ENCODE peak calls at places on chromosomes 3 and 15, in seven cellular contexts. One of them, this sample, is unnamed.

GRCh38 chr3:50995085-50995824 is 320.5 kb downstream of the DOCK3 start:
- DNase-seq in iris pigment epithelial cell: no peak
- DNase-seq in stimulated activated effector memory CD8-positive, alpha-beta T cell treated with anti-CD3 and anti-CD28 coated beads, Interleukin-12 subunit alpha, Interleukin-12 subunit beta, amount 100 ng/mL, for 72 hours: no peak
- DNase-seq in activated CD4-positive, alpha-beta T cell treated with anti-CD3 and anti-CD28 coated beads, Interleukin-2, amount 10 ng/mL, durations not matched to agents 7 days and 5 days: no peak
- DNase-seq in M059J: no peak
- DNase-seq in left ventricle myocardium inferior: no peak
- DNase-seq in activated T-helper 1 cell treated with anti-CD3 and anti-CD28 coated beads, Interleukin-2, amount 50 U/mL, for 16 hours: no peak
- DNase-seq in this sample: no peak

GRCh38 chr3:71398157-71398836 is 185.2 kb downstream of the FOXP1 start:
- DNase-seq in iris pigment epithelial cell: no peak
- DNase-seq in stimulated activated effector memory CD8-positive, alpha-beta T cell treated with anti-CD3 and anti-CD28 coated beads, Interleukin-12 subunit alpha, Interleukin-12 subunit beta, amount 100 ng/mL, for 72 hours: no peak
- DNase-seq in activated CD4-positive, alpha-beta T cell treated with anti-CD3 and anti-CD28 coated beads, Interleukin-2, amount 10 ng/mL, durations not matched to agents 7 days and 5 days: no peak
- DNase-seq in M059J: no peak
- DNase-seq in left ventricle myocardium inferior: no peak
- DNase-seq in activated T-helper 1 cell treated with anti-CD3 and anti-CD28 coated beads, Interleukin-2, amount 50 U/mL, for 16 hours: no peak
- DNase-seq in this sample: no peak

GRCh38 chr3:27253831-27254230 is 115.4 kb downstream of the NEK10 start:
- DNase-seq in iris pigment epithelial cell: peak
- DNase-seq in stimulated activated effector memory CD8-positive, alpha-beta T cell treated with anti-CD3 and anti-CD28 coated beads, Interleukin-12 subunit alpha, Interleukin-12 subunit beta, amount 100 ng/mL, for 72 hours: peak
- DNase-seq in activated CD4-positive, alpha-beta T cell treated with anti-CD3 and anti-CD28 coated beads, Interleukin-2, amount 10 ng/mL, durations not matched to agents 7 days and 5 days: peak
- DNase-seq in M059J: peak
- DNase-seq in left ventricle myocardium inferior: no peak
- DNase-seq in activated T-helper 1 cell treated with anti-CD3 and anti-CD28 coated beads, Interleukin-2, amount 50 U/mL, for 16 hours: no peak
- DNase-seq in this sample: no peak

GRCh38 chr3:135982922-135983581 is 17.5 kb downstream of the PPP2R3A start:
- DNase-seq in iris pigment epithelial cell: peak
- DNase-seq in stimulated activated effector memory CD8-positive, alpha-beta T cell treated with anti-CD3 and anti-CD28 coated beads, Interleukin-12 subunit alpha, Interleukin-12 subunit beta, amount 100 ng/mL, for 72 hours: no peak
- DNase-seq in activated CD4-positive, alpha-beta T cell treated with anti-CD3 and anti-CD28 coated beads, Interleukin-2, amount 10 ng/mL, durations not matched to agents 7 days and 5 days: no peak
- DNase-seq in M059J: peak
- DNase-seq in left ventricle myocardium inferior: no peak
- DNase-seq in activated T-helper 1 cell treated with anti-CD3 and anti-CD28 coated beads, Interleukin-2, amount 50 U/mL, for 16 hours: no peak
- DNase-seq in this sample: no peak

GRCh38 chr3:48306860-48307530 is 26.5 kb downstream of the SPINK8 start:
- DNase-seq in iris pigment epithelial cell: no peak
- DNase-seq in stimulated activated effector memory CD8-positive, alpha-beta T cell treated with anti-CD3 and anti-CD28 coated beads, Interleukin-12 subunit alpha, Interleukin-12 subunit beta, amount 100 ng/mL, for 72 hours: peak
- DNase-seq in activated CD4-positive, alpha-beta T cell treated with anti-CD3 and anti-CD28 coated beads, Interleukin-2, amount 10 ng/mL, durations not matched to agents 7 days and 5 days: no peak
- DNase-seq in M059J: no peak
- DNase-seq in left ventricle myocardium inferior: no peak
- DNase-seq in activated T-helper 1 cell treated with anti-CD3 and anti-CD28 coated beads, Interleukin-2, amount 50 U/mL, for 16 hours: no peak
- DNase-seq in this sample: no peak

GRCh38 chr15:49506341-49506740 is 83.3 kb downstream of the FGF7 start:
- DNase-seq in iris pigment epithelial cell: peak
- DNase-seq in stimulated activated effector memory CD8-positive, alpha-beta T cell treated with anti-CD3 and anti-CD28 coated beads, Interleukin-12 subunit alpha, Interleukin-12 subunit beta, amount 100 ng/mL, for 72 hours: no peak
- DNase-seq in activated CD4-positive, alpha-beta T cell treated with anti-CD3 and anti-CD28 coated beads, Interleukin-2, amount 10 ng/mL, durations not matched to agents 7 days and 5 days: no peak
- DNase-seq in M059J: no peak
- DNase-seq in left ventricle myocardium inferior: no peak
- DNase-seq in activated T-helper 1 cell treated with anti-CD3 and anti-CD28 coated beads, Interleukin-2, amount 50 U/mL, for 16 hours: no peak
- DNase-seq in this sample: no peak

GRCh38 chr3:157040456-157040855 is 119.5 kb downstream of the CCNL1 start:
- DNase-seq in iris pigment epithelial cell: no peak
- DNase-seq in stimulated activated effector memory CD8-positive, alpha-beta T cell treated with anti-CD3 and anti-CD28 coated beads, Interleukin-12 subunit alpha, Interleukin-12 subunit beta, amount 100 ng/mL, for 72 hours: no peak
- DNase-seq in activated CD4-positive, alpha-beta T cell treated with anti-CD3 and anti-CD28 coated beads, Interleukin-2, amount 10 ng/mL, durations not matched to agents 7 days and 5 days: no peak
- DNase-seq in M059J: no peak
- DNase-seq in left ventricle myocardium inferior: no peak
- DNase-seq in activated T-helper 1 cell treated with anti-CD3 and anti-CD28 coated beads, Interleukin-2, amount 50 U/mL, for 16 hours: no peak
- DNase-seq in this sample: no peak

GRCh38 chr3:48567090-48567489 is 3.5 kb upstream of the UCN2 start:
- DNase-seq in iris pigment epithelial cell: no peak
- DNase-seq in stimulated activated effector memory CD8-positive, alpha-beta T cell treated with anti-CD3 and anti-CD28 coated beads, Interleukin-12 subunit alpha, Interleukin-12 subunit beta, amount 100 ng/mL, for 72 hours: no peak
- DNase-seq in activated CD4-positive, alpha-beta T cell treated with anti-CD3 and anti-CD28 coated beads, Interleukin-2, amount 10 ng/mL, durations not matched to agents 7 days and 5 days: no peak
- DNase-seq in M059J: peak
- DNase-seq in left ventricle myocardium inferior: no peak
- DNase-seq in activated T-helper 1 cell treated with anti-CD3 and anti-CD28 coated beads, Interleukin-2, amount 50 U/mL, for 16 hours: no peak
- DNase-seq in this sample: no peak

GRCh38 chr15:91566116-91566515 is 287.4 kb upstream of the SLCO3A1 start:
- DNase-seq in iris pigment epithelial cell: no peak
- DNase-seq in stimulated activated effector memory CD8-positive, alpha-beta T cell treated with anti-CD3 and anti-CD28 coated beads, Interleukin-12 subunit alpha, Interleukin-12 subunit beta, amount 100 ng/mL, for 72 hours: no peak
- DNase-seq in activated CD4-positive, alpha-beta T cell treated with anti-CD3 and anti-CD28 coated beads, Interleukin-2, amount 10 ng/mL, durations not matched to agents 7 days and 5 days: no peak
- DNase-seq in M059J: peak
- DNase-seq in left ventricle myocardium inferior: no peak
- DNase-seq in activated T-helper 1 cell treated with anti-CD3 and anti-CD28 coated beads, Interleukin-2, amount 50 U/mL, for 16 hours: no peak
- DNase-seq in this sample: no peak

GRCh38 chr3:10467904-10468610 is 37.3 kb downstream of the ATP2B2 start:
- DNase-seq in iris pigment epithelial cell: no peak
- DNase-seq in stimulated activated effector memory CD8-positive, alpha-beta T cell treated with anti-CD3 and anti-CD28 coated beads, Interleukin-12 subunit alpha, Interleukin-12 subunit beta, amount 100 ng/mL, for 72 hours: no peak
- DNase-seq in activated CD4-positive, alpha-beta T cell treated with anti-CD3 and anti-CD28 coated beads, Interleukin-2, amount 10 ng/mL, durations not matched to agents 7 days and 5 days: no peak
- DNase-seq in M059J: peak
- DNase-seq in left ventricle myocardium inferior: no peak
- DNase-seq in activated T-helper 1 cell treated with anti-CD3 and anti-CD28 coated beads, Interleukin-2, amount 50 U/mL, for 16 hours: no peak
- DNase-seq in this sample: no peak